ENCODE peak calls at places on chromosomes 1 and 21, in ten cellular contexts. P is osteoblast, Y is cardiac muscle cell, C is K562, Q is right cardiac atrium, O is astrocyte, R is colonic mucosa, K is GM12878, N is left ventricle myocardium inferior, A is transverse colon. E is an unnamed sample. For H3K4me1, the result is how much of the 10 kb centered on the place peaks cover.

GRCh38 chr1:26429741-26430140 is 2.4 kb upstream of the DHDDS start:
- DNase-seq in P (no peak), Y (no peak), C (no peak), Q (no peak), O (no peak), R (no peak), K (no peak), N (no peak), A (no peak), E (no peak)

GRCh38 chr1:208506812-208507211 is 262.6 kb upstream of the PLXNA2 start:
- DNase-seq in P (no peak), Y (no peak), C (no peak), Q (no peak), O (no peak), R (no peak), K (no peak), N (no peak), A (no peak), E (no peak)

GRCh38 chr1:66022904-66023620 is 230.4 kb downstream of the PDE4B start:
- DNase-seq in P (no peak), Y (peak), C (no peak), Q (no peak), O (peak), R (no peak), K (no peak), N (no peak), A (no peak), E (peak)

GRCh38 chr1:242402956-242403355 is 121.5 kb downstream of the PLD5 start:
- DNase-seq in P (no peak), Y (no peak), C (no peak), Q (no peak), O (no peak), R (no peak), K (no peak), N (no peak), A (no peak), E (no peak)

GRCh38 chr1:150161747-150162581 is 12.2 kb downstream of the PLEKHO1 start:
- DNase-seq in P (no peak), Y (peak), C (no peak), Q (peak), O (peak), R (no peak), K (no peak), N (no peak), A (no peak), E (no peak)

GRCh38 chr1:104780470-104781078 is 1030.9 kb downstream of the AMY1C start:
- DNase-seq in P (no peak), Y (peak), C (peak), Q (no peak), O (peak), R (no peak), K (no peak), N (no peak), A (no peak), E (peak)

GRCh38 chr1:52907068-52907811 is 14.3 kb downstream of the ECHDC2 start:
- DNase-seq in P (no peak), Y (no peak), C (peak), Q (no peak), O (no peak), R (no peak), K (no peak), N (no peak), A (no peak), E (no peak)

GRCh38 chr1:244969355-244970235 is 105.3 kb upstream of the HNRNPU start:
- DNase-seq in P (peak), Y (peak), C (no peak), Q (peak), O (peak), R (peak), K (no peak), N (peak), A (peak), E (peak)

GRCh38 chr1:14128096-14128495 is 428.1 kb downstream of the PRDM2 start:
- DNase-seq in P (no peak), Y (no peak), C (no peak), Q (no peak), O (no peak), R (no peak), K (no peak), N (no peak), A (no peak), E (no peak)

GRCh38 chr1:217332426-217333065 is 298.3 kb downstream of the GPATCH2 start:
- DNase-seq in P (no peak), Y (peak), C (no peak), Q (peak), O (no peak), R (no peak), K (no peak), N (peak), A (no peak), E (peak)

GRCh38 chr1:228378453-228379164 is 28.0 kb downstream of the TRIM11 start:
- DNase-seq in P (peak), Y (peak), C (peak), Q (peak), O (peak), R (peak), K (no peak), N (peak), A (peak), E (peak)

GRCh38 chr1:229098903-229099578 is 171.9 kb upstream of the RAB4A start:
- DNase-seq in P (no peak), Y (no peak), C (no peak), Q (no peak), O (no peak), R (no peak), K (no peak), N (no peak), A (no peak), E (no peak)

GRCh38 chr1:73998348-73998959 is 199.5 kb downstream of the LRRIQ3 start:
- DNase-seq in P (no peak), Y (peak), C (no peak), Q (no peak), O (peak), R (no peak), K (peak), N (no peak), A (no peak), E (peak)

GRCh38 chr1:246632584-246633168 is 66.4 kb downstream of the CNST start:
- DNase-seq in P (peak), Y (peak), C (no peak), Q (no peak), O (peak), R (no peak), K (no peak), N (no peak), A (no peak), E (no peak)

GRCh38 chr1:212669102-212669501 is 30.5 kb downstream of the BATF3 start:
- DNase-seq in P (peak), Y (peak), C (peak), Q (no peak), O (no peak), R (no peak), K (no peak), N (no peak), A (no peak), E (peak)

GRCh38 chr1:182163821-182164223 is 102.3 kb upstream of the ZNF648 start:
- DNase-seq in P (no peak), Y (no peak), C (no peak), Q (peak), O (no peak), R (no peak), K (no peak), N (peak), A (peak), E (peak)

GRCh38 chr1:201719812-201720521 is 109.0 kb upstream of the IPO9 start:
- DNase-seq in P (peak), Y (peak), C (no peak), Q (peak), O (peak), R (peak), K (no peak), N (peak), A (peak), E (peak)

GRCh38 chr21:33395866-33396265 is 7.3 kb upstream of the IFNGR2 start:
- DNase-seq in P (peak), Y (no peak), C (no peak), Q (no peak), O (peak), R (no peak), K (no peak), N (no peak), A (no peak), E (no peak)

GRCh38 chr1:51268675-51269033 is 32.6 kb downstream of the RNF11 start:
- DNase-seq in P (no peak), Y (peak), C (no peak), Q (no peak), O (peak), R (no peak), K (no peak), N (no peak), A (no peak), E (no peak)

GRCh38 chr1:110608247-110608646 is 2.1 kb upstream of the KCNA2 start:
- DNase-seq in P (no peak), Y (no peak), C (no peak), Q (no peak), O (no peak), R (no peak), K (no peak), N (no peak), A (no peak), E (no peak)

GRCh38 chr1:235336903-235337302 is 8.5 kb downstream of the GGPS1 start:
- DNase-seq in P (no peak), Y (no peak), C (no peak), Q (no peak), O (no peak), R (no peak), K (no peak), N (no peak), A (no peak), E (no peak)

GRCh38 chr1:53071167-53071865 is 9.3 kb downstream of the PODN start:
- DNase-seq in P (peak), Y (no peak), C (no peak), Q (no peak), O (no peak), R (no peak), K (no peak), N (peak), A (no peak), E (no peak)

GRCh38 chr1:188364927-188365449 is 1536.2 kb downstream of the PLA2G4A start:
- DNase-seq in P (no peak), Y (no peak), C (no peak), Q (no peak), O (no peak), R (no peak), K (no peak), N (no peak), A (no peak), E (no peak)

GRCh38 chr1:160375788-160376524 is 9.1 kb downstream of the NHLH1 start:
- DNase-seq in P (no peak), Y (peak), C (peak), Q (no peak), O (peak), R (no peak), K (no peak), N (no peak), A (no peak), E (peak)

GRCh38 chr1:37858931-37859506 is 373 bp downstream of the MTF1 start:
- DNase-seq in P (no peak), Y (peak), C (no peak), Q (no peak), O (peak), R (no peak), K (no peak), N (no peak), A (peak), E (no peak)

GRCh38 chr1:169491845-169492281 is 6.1 kb upstream of the SLC19A2 start:
- DNase-seq in P (peak), Y (no peak), C (no peak), Q (no peak), O (no peak), R (no peak), K (no peak), N (no peak), A (no peak), E (no peak)

GRCh38 chr1:207926984-207927383 is 16.1 kb upstream of the CD34 start:
- DNase-seq in P (no peak), Y (no peak), C (no peak), Q (no peak), O (no peak), R (no peak), K (no peak), N (no peak), A (no peak), E (no peak)

GRCh38 chr1:67893126-67893495 is 59.8 kb upstream of the GNG12 start:
- DNase-seq in P (no peak), Y (no peak), C (no peak), Q (no peak), O (no peak), R (no peak), K (no peak), N (no peak), A (no peak), E (no peak)

GRCh38 chr1:211648336-211648735 is 27.1 kb downstream of the NEK2 start:
- DNase-seq in P (no peak), Y (peak), C (no peak), Q (no peak), O (no peak), R (peak), K (no peak), N (no peak), A (peak), E (no peak)

GRCh38 chr1:202145325-202146140 is 996 bp upstream of the ARL8A start:
- DNase-seq in P (peak), Y (no peak), C (no peak), Q (no peak), O (no peak), R (no peak), K (no peak), N (no peak), A (no peak), E (no peak)

GRCh38 chr1:63827411-63828321 is 53.8 kb downstream of the ROR1 start:
- DNase-seq in P (no peak), Y (peak), C (no peak), Q (no peak), O (peak), R (no peak), K (no peak), N (no peak), A (no peak), E (peak)

GRCh38 chr1:63831409-63831808 is 57.6 kb downstream of the ROR1 start:
- DNase-seq in P (no peak), Y (no peak), C (no peak), Q (no peak), O (no peak), R (no peak), K (no peak), N (no peak), A (no peak), E (no peak)

GRCh38 chr1:63825111-63825510 is 51.3 kb downstream of the ROR1 start:
- DNase-seq in P (no peak), Y (no peak), C (no peak), Q (no peak), O (no peak), R (no peak), K (no peak), N (no peak), A (no peak), E (no peak)

GRCh38 chr1:63829349-63830327 is 55.8 kb downstream of the ROR1 start:
- DNase-seq in P (peak), Y (peak), C (no peak), Q (no peak), O (no peak), R (peak), K (no peak), N (no peak), A (no peak), E (peak)

GRCh38 chr1:63828322-63829044 is 54.7 kb downstream of the ROR1 start:
- DNase-seq in P (no peak), Y (no peak), C (no peak), Q (no peak), O (no peak), R (no peak), K (no peak), N (no peak), A (no peak), E (peak)
- H3K4me1 ChIP-seq in P (under half), Y (under half), C (under half), Q (under half), O (under half), R (under half), K (under half), N (half or more), A (under half), E (under half)

GRCh38 chr1:151837841-151838490 is 1.7 kb downstream of the C2CD4D start:
- DNase-seq in P (peak), Y (peak), C (no peak), Q (no peak), O (no peak), R (no peak), K (no peak), N (no peak), A (no peak), E (no peak)

GRCh38 chr1:151837197-151837596 is 2.4 kb downstream of the C2CD4D start:
- DNase-seq in P (no peak), Y (no peak), C (no peak), Q (no peak), O (no peak), R (no peak), K (no peak), N (no peak), A (no peak), E (no peak)

GRCh38 chr1:151839457-151840409 is at the start of gene C2CD4D:
- DNase-seq in P (peak), Y (peak), C (peak), Q (peak), O (no peak), R (peak), K (peak), N (peak), A (peak), E (no peak)

GRCh38 chr1:151840421-151840820 is 801 bp upstream of the C2CD4D start:
- DNase-seq in P (peak), Y (no peak), C (no peak), Q (no peak), O (no peak), R (no peak), K (no peak), N (no peak), A (no peak), E (no peak)

DNA sequence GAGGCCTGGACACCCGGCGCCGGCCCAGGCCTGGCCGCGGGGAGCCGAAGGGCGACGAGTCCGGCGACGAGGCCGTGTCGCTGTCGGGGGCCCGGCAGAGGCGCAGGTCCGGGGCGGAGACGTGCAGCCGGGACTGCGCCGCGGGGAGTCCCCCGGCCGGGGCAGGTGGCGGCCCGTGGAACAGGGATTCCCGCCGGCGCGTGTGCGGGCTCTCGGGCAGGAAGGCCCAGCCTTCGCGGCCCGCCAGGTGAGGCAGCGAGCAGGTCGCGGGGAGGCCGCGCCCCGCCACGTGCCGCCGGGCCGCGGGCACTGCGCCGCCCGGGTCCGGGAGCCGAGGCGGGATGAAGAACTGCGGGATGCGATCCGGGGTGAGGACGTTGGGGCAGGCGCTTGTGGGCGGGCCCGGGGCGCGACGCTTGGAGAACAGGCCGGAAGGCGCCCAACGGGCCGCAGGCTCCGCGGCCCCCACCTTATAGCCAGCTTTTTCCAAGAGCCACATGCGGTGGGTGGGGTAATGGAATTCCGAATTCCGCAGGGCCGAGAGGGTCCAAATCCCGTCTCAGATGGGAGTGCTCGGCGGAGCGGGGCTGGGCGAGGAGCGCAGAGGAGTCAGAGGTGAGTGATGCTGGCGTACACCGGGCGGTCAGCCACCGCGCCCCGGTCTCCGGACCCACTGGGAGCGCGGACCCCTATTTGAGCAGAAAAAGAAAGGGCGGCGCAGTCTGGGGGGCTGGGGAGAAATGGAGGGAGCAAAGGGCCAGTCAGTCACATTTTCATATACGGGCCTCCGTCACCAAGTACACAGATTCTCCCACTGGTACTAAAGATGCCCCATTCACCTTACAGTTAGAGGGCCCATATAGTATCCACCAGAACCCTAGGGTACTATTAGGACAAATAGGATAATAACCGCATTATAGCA is 868 bp downstream of the C2CD4D start:
- DNase-seq in P (peak), Y (no peak), C (no peak), Q (peak), O (no peak), R (no peak), K (no peak), N (no peak), A (no peak), E (no peak)
- H3K27ac ChIP-seq in P (no peak), Y (no peak), C (no peak), Q (no peak), O (no peak), R (peak), K (no peak), N (no peak), A (peak), E (no peak)

DNA sequence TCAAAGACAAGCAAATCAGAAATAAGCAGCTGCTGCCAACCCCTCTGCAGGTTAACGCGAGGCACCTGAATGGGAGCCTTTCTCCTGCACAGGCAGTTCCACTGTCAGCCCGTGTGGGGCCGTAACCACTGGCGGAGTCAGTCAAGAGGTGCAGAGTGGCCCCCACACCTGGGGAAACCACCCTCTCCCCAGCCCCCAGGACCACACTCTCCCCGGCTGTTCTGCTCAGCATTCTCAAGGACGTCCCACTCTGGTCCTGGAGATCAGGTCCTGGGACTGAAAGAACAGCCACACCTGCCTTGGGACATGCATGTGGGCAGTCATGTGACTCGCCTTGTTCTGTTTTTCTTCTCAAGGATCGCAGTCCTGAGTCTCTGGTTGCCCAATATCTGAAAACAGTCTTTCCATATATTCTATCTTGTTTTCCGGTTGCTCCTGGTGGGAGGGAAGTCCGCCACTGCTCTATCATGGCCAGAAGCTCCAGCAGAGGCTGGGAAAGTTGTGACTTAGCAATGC is 252.5 kb downstream of the PTPRU start:
- DNase-seq in P (no peak), Y (no peak), C (no peak), Q (no peak), O (no peak), R (no peak), K (no peak), N (no peak), A (no peak), E (no peak)
- H3K4me1 ChIP-seq in P (under half), Y (under half), C (under half), Q (under half), O (under half), R (under half), K (under half), N (under half), A (under half), E (under half)

DNA sequence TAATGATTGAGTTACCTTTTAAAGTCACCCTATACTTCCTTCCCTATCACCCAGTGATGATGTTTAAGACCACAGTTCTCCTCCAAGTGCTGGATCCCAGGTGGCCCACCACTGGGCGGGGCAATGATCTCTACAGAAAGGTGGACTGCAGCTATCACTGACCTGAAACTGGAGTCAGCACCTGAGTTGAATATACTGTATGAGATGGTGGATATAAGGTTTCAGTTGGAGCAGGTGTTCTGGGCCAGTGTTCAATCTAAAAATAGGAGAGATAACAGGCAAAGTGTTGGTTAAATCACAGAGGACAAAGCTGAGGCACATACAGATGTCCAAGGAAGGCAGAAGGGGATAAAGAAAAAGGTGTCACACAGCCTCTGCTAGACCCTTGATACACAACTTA is 96.6 kb downstream of the SIPA1L2 start:
- DNase-seq in P (no peak), Y (no peak), C (no peak), Q (no peak), O (no peak), R (no peak), K (no peak), N (no peak), A (no peak), E (no peak)
- H3K27ac ChIP-seq in P (no peak), Y (no peak), C (no peak), Q (no peak), O (no peak), R (no peak), K (no peak), N (peak), A (no peak), E (no peak)

GRCh38 chr1:89126234-89126580 is 293 bp upstream of the GBP2 start:
- DNase-seq in P (no peak), Y (no peak), C (no peak), Q (no peak), O (no peak), R (no peak), K (no peak), N (no peak), A (no peak), E (no peak)
- H3K4me1 ChIP-seq in P (under half), Y (under half), C (under half), Q (under half), O (under half), R (under half), K (under half), N (half or more), A (half or more), E (under half)

E was measured in SJCRH30.